ENCODE peak calls at places on chromosome 11, in eight cellular contexts. X is thoracic aorta; F is AG09309; O is AG10803; Q is activated CD8-positive, alpha-beta memory T cell treated with anti-CD3 and anti-CD28 coated beads for 24 hours; H is stimulated activated CD8-positive, alpha-beta memory T cell treated with anti-CD3 and anti-CD28 coated beads, Interleukin-2, amount 100 ng/mL, for 1 hour; N is hippocampal formation; C is stimulated activated CD4-positive, alpha-beta T cell treated with anti-CD3 and anti-CD28 coated beads, Interleukin-12 subunit alpha, Interleukin-12 subunit beta, amount 100 ng/mL, for 4 hours. L is an unnamed sample.

GRCh38 chr11:218815-219593 is 11.5 kb downstream of the RIC8A start:
- DNase-seq in X (no peak), F (no peak), O (no peak), Q (no peak), H (no peak), N (no peak), C (no peak), L (no peak)

GRCh38 chr11:34806875-34807274 is 109.3 kb downstream of the APIP start:
- DNase-seq in X (no peak), F (no peak), O (no peak), Q (no peak), H (no peak), N (no peak), C (no peak), L (no peak)

GRCh38 chr11:72813740-72814138 is 472 bp upstream of the ATG16L2 start:
- DNase-seq in X (no peak), F (no peak), O (peak), Q (no peak), H (peak), N (no peak), C (peak), L (no peak)

GRCh38 chr11:47104337-47104950 is 72.2 kb downstream of the ARFGAP2 start:
- DNase-seq in X (no peak), F (no peak), O (peak), Q (no peak), H (no peak), N (no peak), C (no peak), L (no peak)

GRCh38 chr11:85663080-85663729 is 1.7 kb downstream of the CREBZF start:
- DNase-seq in X (no peak), F (no peak), O (no peak), Q (no peak), H (no peak), N (no peak), C (no peak), L (no peak)

GRCh38 chr11:70688142-70688541 is 289.8 kb downstream of the CTTN start:
- DNase-seq in X (no peak), F (no peak), O (no peak), Q (no peak), H (no peak), N (no peak), C (no peak), L (no peak)

GRCh38 chr11:8830641-8831040 is 80.3 kb upstream of the AKIP1 start:
- DNase-seq in X (no peak), F (no peak), O (no peak), Q (no peak), H (no peak), N (no peak), C (no peak), L (no peak)

GRCh38 chr11:32897103-32897502 is 4.5 kb downstream of the QSER1 start:
- DNase-seq in X (no peak), F (no peak), O (no peak), Q (no peak), H (no peak), N (no peak), C (no peak), L (no peak)

GRCh38 chr11:25242928-25243327 is 746.1 kb downstream of the LUZP2 start:
- DNase-seq in X (no peak), F (no peak), O (no peak), Q (no peak), H (no peak), N (no peak), C (no peak), L (no peak)

GRCh38 chr11:133946541-133947297 is 10.0 kb downstream of the IGSF9B start:
- DNase-seq in X (no peak), F (no peak), O (no peak), Q (no peak), H (no peak), N (no peak), C (no peak), L (no peak)

GRCh38 chr11:70755410-70756158 is 357.3 kb downstream of the CTTN start:
- DNase-seq in X (peak), F (peak), O (peak), Q (peak), H (peak), N (peak), C (peak), L (no peak)

GRCh38 chr11:130209128-130209932 is 49.7 kb downstream of the ST14 start:
- DNase-seq in X (no peak), F (no peak), O (no peak), Q (peak), H (no peak), N (no peak), C (no peak), L (no peak)

GRCh38 chr11:120131941-120132644 is 5.8 kb downstream of the TRIM29 start:
- DNase-seq in X (no peak), F (no peak), O (no peak), Q (no peak), H (no peak), N (no peak), C (no peak), L (no peak)

GRCh38 chr11:2303627-2304155 is 1.9 kb downstream of the TSPAN32 start:
- DNase-seq in X (no peak), F (no peak), O (no peak), Q (peak), H (no peak), N (no peak), C (no peak), L (no peak)

GRCh38 chr11:76526878-76527277 is 82.1 kb downstream of the EMSY start:
- DNase-seq in X (no peak), F (no peak), O (no peak), Q (no peak), H (no peak), N (no peak), C (no peak), L (no peak)

GRCh38 chr11:67252831-67253239 is 13.4 kb upstream of the GRK2 start:
- DNase-seq in X (no peak), F (no peak), O (peak), Q (peak), H (no peak), N (peak), C (no peak), L (no peak)

GRCh38 chr11:46064221-46064620 is 57.0 kb downstream of the PHF21A start:
- DNase-seq in X (no peak), F (no peak), O (peak), Q (no peak), H (no peak), N (no peak), C (no peak), L (no peak)

GRCh38 chr11:106950067-106950491 is 68.2 kb downstream of the GUCY1A2 start:
- DNase-seq in X (no peak), F (no peak), O (no peak), Q (no peak), H (no peak), N (no peak), C (no peak), L (no peak)

GRCh38 chr11:61814242-61814957 is 2.4 kb downstream of the FADS1 start:
- DNase-seq in X (no peak), F (no peak), O (peak), Q (no peak), H (no peak), N (peak), C (no peak), L (no peak)

GRCh38 chr11:45025716-45026492 is 75.2 kb upstream of the TP53I11 start:
- DNase-seq in X (no peak), F (no peak), O (no peak), Q (peak), H (no peak), N (peak), C (no peak), L (no peak)

L was measured in GM12864.